ENCODE peak calls at places on chromosomes 2 and 18, in six cellular contexts. One of them, this sample, is unnamed.
A peak's percentile ranks its signal among the peaks of the same experiment; 100 is the strongest.

GRCh38 chr2:150866431-150866830 is 379.0 kb upstream of the RND3 start:
- DNase-seq in OCI-LY7: no peak
- DNase-seq in GM23338: no peak
- DNase-seq in HCT116: no peak
- DNase-seq in hepatocyte: no peak
- DNase-seq in PC-3: no peak
- DNase-seq in this sample: no peak

GRCh38 chr2:210169871-210170441 is 1.3 kb downstream of the KANSL1L start:
- DNase-seq in hepatocyte: peak; percentile 45
- DNase-seq in OCI-LY7: no peak
- DNase-seq in HCT116: no peak
- DNase-seq in PC-3: peak; percentile 36
- DNase-seq in GM23338: no peak
- DNase-seq in this sample: no peak

GRCh38 chr2:171505374-171505773 is 16.9 kb upstream of the CYBRD1 start:
- DNase-seq in hepatocyte: no peak
- DNase-seq in PC-3: no peak
- DNase-seq in GM23338: no peak
- DNase-seq in HCT116: no peak
- DNase-seq in OCI-LY7: no peak
- DNase-seq in this sample: no peak

GRCh38 chr2:102664439-102665042 is 45.2 kb downstream of the SLC9A2 start:
- DNase-seq in HCT116: peak; percentile 87
- DNase-seq in GM23338: no peak
- DNase-seq in OCI-LY7: no peak
- DNase-seq in hepatocyte: peak; percentile 76
- DNase-seq in PC-3: peak; percentile 95
- DNase-seq in this sample: no peak

GRCh38 chr2:173441222-173441621 is 86.5 kb downstream of the CDCA7 start:
- DNase-seq in hepatocyte: no peak
- DNase-seq in GM23338: no peak
- DNase-seq in OCI-LY7: no peak
- DNase-seq in HCT116: no peak
- DNase-seq in PC-3: no peak
- DNase-seq in this sample: no peak

GRCh38 chr2:159133795-159134194 is 152.7 kb downstream of the WDSUB1 start:
- DNase-seq in hepatocyte: no peak
- DNase-seq in GM23338: no peak
- DNase-seq in HCT116: no peak
- DNase-seq in OCI-LY7: no peak
- DNase-seq in PC-3: no peak
- DNase-seq in this sample: no peak

GRCh38 chr18:13221821-13222220 is 3.3 kb downstream of the LDLRAD4 start:
- DNase-seq in GM23338: no peak
- DNase-seq in hepatocyte: peak; percentile 68
- DNase-seq in OCI-LY7: no peak
- DNase-seq in PC-3: no peak
- DNase-seq in HCT116: no peak
- DNase-seq in this sample: no peak

GRCh38 chr2:205369813-205370212 is 312.5 kb upstream of the NRP2 start:
- DNase-seq in hepatocyte: no peak
- DNase-seq in OCI-LY7: no peak
- DNase-seq in HCT116: no peak
- DNase-seq in PC-3: no peak
- DNase-seq in GM23338: no peak
- DNase-seq in this sample: no peak

GRCh38 chr2:200962821-200963128 is 685 bp downstream of the ORC2 start:
- DNase-seq in OCI-LY7: no peak
- DNase-seq in hepatocyte: no peak
- DNase-seq in GM23338: no peak
- DNase-seq in HCT116: no peak
- DNase-seq in PC-3: no peak
- DNase-seq in this sample: no peak

GRCh38 chr2:9703701-9704221 is 73.0 kb upstream of the YWHAQ start:
- DNase-seq in GM23338: no peak
- DNase-seq in HCT116: peak; percentile 37
- DNase-seq in PC-3: peak; percentile 85
- DNase-seq in OCI-LY7: no peak
- DNase-seq in hepatocyte: peak; percentile 83
- DNase-seq in this sample: no peak

GRCh38 chr2:10361220-10361588 is 58.5 kb downstream of the HPCAL1 start:
- DNase-seq in hepatocyte: no peak
- DNase-seq in PC-3: no peak
- DNase-seq in OCI-LY7: no peak
- DNase-seq in HCT116: no peak
- DNase-seq in GM23338: no peak
- DNase-seq in this sample: peak; percentile 52

GRCh38 chr2:75545387-75545786 is 15.4 kb downstream of the EVA1A start:
- DNase-seq in PC-3: no peak
- DNase-seq in GM23338: no peak
- DNase-seq in hepatocyte: no peak
- DNase-seq in HCT116: no peak
- DNase-seq in OCI-LY7: no peak
- DNase-seq in this sample: no peak

GRCh38 chr2:3376821-3377220 is 797 bp downstream of the EIPR1 start:
- DNase-seq in PC-3: no peak
- DNase-seq in HCT116: no peak
- DNase-seq in hepatocyte: no peak
- DNase-seq in GM23338: no peak
- DNase-seq in OCI-LY7: no peak
- DNase-seq in this sample: no peak

GRCh38 chr2:3377279-3377611 is 373 bp downstream of the EIPR1 start:
- DNase-seq in OCI-LY7: peak; percentile 56
- DNase-seq in HCT116: peak; percentile 33
- DNase-seq in GM23338: peak; percentile 44
- DNase-seq in PC-3: peak; percentile 46
- DNase-seq in hepatocyte: no peak
- DNase-seq in this sample: no peak

GRCh38 chr2:3379339-3379646 is 201 bp upstream of the TRAPPC12 start:
- DNase-seq in GM23338: no peak
- DNase-seq in OCI-LY7: no peak
- DNase-seq in PC-3: no peak
- DNase-seq in HCT116: no peak
- DNase-seq in hepatocyte: no peak
- DNase-seq in this sample: no peak

GRCh38 chr2:3379647-3380534 is at the start of gene TRAPPC12:
- DNase-seq in HCT116: peak; percentile 85
- DNase-seq in PC-3: peak; percentile 89
- DNase-seq in OCI-LY7: peak; percentile 95
- DNase-seq in GM23338: peak; percentile 96
- DNase-seq in hepatocyte: peak; percentile 96
- DNase-seq in this sample: peak; percentile 90

DNA sequence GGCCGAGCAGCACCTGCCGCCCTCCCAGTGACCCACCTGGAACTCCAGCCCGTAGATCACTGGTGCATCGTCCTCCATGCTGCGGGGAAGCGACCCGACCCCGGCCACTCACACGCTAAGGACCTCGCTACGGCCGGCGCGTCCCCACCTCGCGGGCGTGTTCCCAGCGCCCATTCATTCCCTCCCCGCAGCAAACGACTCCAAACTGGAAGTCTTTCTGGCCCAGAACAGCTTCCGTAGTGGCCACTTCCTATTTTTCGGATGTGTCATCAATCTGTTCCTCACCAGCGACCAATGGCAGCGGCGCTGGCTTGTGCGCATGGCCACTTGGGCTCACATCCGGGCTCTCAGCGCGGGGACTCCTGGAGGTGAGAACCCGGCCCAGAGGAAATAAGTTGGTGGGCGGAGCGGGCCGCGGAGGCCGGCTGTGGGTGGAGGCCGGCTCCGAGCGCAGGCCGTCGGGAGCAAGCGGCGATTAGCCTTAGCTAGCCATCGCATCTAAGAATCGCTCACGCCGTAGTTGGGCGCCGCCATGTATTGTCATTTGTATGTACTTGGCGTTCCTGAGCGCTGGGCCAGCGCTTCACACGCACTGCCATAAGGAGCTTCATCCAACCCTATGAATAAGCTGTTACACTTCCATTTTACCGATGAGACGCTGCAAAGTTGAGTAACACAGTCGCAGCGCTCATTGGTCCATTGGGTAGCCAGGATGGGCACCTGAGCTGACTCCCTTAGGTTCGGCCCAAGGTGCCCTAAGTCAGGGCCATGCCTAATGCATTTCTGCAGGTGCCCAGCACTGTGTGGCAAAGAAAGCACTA is at the start of gene EIPR1:
- DNase-seq in OCI-LY7: peak; percentile 98
- DNase-seq in GM23338: peak; percentile 99
- DNase-seq in hepatocyte: peak; percentile 98
- DNase-seq in HCT116: peak; percentile 98
- DNase-seq in PC-3: peak; percentile 98
- DNase-seq in this sample: peak; percentile 97
- TF ChIP-seq CTCF in OCI-LY7: no peak
- TF ChIP-seq CTCF in GM23338: no peak
- TF ChIP-seq CTCF in hepatocyte: no peak
- TF ChIP-seq CTCF in HCT116: no peak
- TF ChIP-seq CTCF in PC-3: no peak
- TF ChIP-seq CTCF in this sample: no peak

GRCh38 chr2:105768176-105768575 is 23.5 kb downstream of the NCK2 start:
- DNase-seq in GM23338: no peak
- DNase-seq in OCI-LY7: no peak
- DNase-seq in hepatocyte: no peak
- DNase-seq in PC-3: no peak
- DNase-seq in HCT116: no peak
- DNase-seq in this sample: no peak

GRCh38 chr2:105770162-105770561 is 25.4 kb downstream of the NCK2 start:
- DNase-seq in GM23338: no peak
- DNase-seq in OCI-LY7: no peak
- DNase-seq in HCT116: no peak
- DNase-seq in hepatocyte: no peak
- DNase-seq in PC-3: no peak
- DNase-seq in this sample: no peak

GRCh38 chr2:105766300-105766866 is 21.7 kb downstream of the NCK2 start:
- DNase-seq in HCT116: no peak
- DNase-seq in PC-3: no peak
- DNase-seq in hepatocyte: no peak
- DNase-seq in GM23338: no peak
- DNase-seq in OCI-LY7: no peak
- DNase-seq in this sample: no peak

GRCh38 chr2:105769504-105769903 is 24.8 kb downstream of the NCK2 start:
- DNase-seq in hepatocyte: peak; percentile 27
- DNase-seq in OCI-LY7: no peak
- DNase-seq in GM23338: peak; percentile 53
- DNase-seq in PC-3: no peak
- DNase-seq in HCT116: no peak
- DNase-seq in this sample: peak; percentile 59

DNA sequence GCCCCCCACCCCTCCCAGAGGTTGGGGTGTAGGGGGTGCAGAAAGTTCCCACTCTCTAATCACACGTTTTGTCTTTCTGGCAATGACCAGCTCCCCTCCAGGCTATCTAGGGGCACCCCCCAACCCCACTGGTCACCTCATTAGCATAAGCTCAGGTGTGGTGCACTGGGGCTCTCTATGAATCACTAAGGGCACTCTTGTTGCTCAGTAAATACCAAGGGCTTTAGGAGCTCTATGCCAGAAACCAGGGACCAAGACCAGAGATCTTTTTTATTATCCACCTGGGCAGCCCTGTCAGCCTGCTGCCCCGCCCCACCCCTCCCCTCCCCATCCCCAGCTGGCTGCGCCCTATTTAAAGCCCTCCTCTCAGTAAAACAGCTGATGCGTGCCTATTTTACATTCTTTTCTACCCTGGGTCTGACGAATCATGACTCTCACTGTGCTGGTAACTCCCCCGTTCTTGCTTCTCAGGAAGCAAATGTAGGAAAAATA is 24.3 kb downstream of the NCK2 start:
- DNase-seq in hepatocyte: peak; percentile 31
- DNase-seq in GM23338: peak; percentile 62
- DNase-seq in OCI-LY7: peak; percentile 41
- DNase-seq in HCT116: no peak
- DNase-seq in PC-3: peak; percentile 75
- DNase-seq in this sample: peak; percentile 47
- TF ChIP-seq EZH2phosphoT487 in hepatocyte: no peak
- TF ChIP-seq EZH2phosphoT487 in GM23338: no peak
- TF ChIP-seq EZH2phosphoT487 in OCI-LY7: no peak
- TF ChIP-seq EZH2phosphoT487 in HCT116: no peak
- TF ChIP-seq EZH2phosphoT487 in PC-3: no peak
- TF ChIP-seq EZH2phosphoT487 in this sample: no peak

GRCh38 chr2:108199726-108200125 is 40.0 kb upstream of the SULT1C3 start:
- DNase-seq in OCI-LY7: no peak
- DNase-seq in PC-3: peak; percentile 60
- DNase-seq in hepatocyte: no peak
- DNase-seq in HCT116: no peak
- DNase-seq in GM23338: no peak
- DNase-seq in this sample: no peak

GRCh38 chr2:108194409-108195132 is 45.2 kb upstream of the SULT1C3 start:
- DNase-seq in GM23338: peak; percentile 16
- DNase-seq in HCT116: no peak
- DNase-seq in OCI-LY7: no peak
- DNase-seq in hepatocyte: no peak
- DNase-seq in PC-3: peak; percentile 61
- DNase-seq in this sample: no peak

GRCh38 chr2:108193251-108193650 is 46.5 kb upstream of the SULT1C3 start:
- DNase-seq in hepatocyte: no peak
- DNase-seq in GM23338: no peak
- DNase-seq in PC-3: peak; percentile 88
- DNase-seq in HCT116: no peak
- DNase-seq in OCI-LY7: no peak
- DNase-seq in this sample: no peak

GRCh38 chr2:108200569-108200968 is 39.2 kb upstream of the SULT1C3 start:
- DNase-seq in HCT116: no peak
- DNase-seq in GM23338: no peak
- DNase-seq in PC-3: no peak
- DNase-seq in hepatocyte: peak; percentile 28
- DNase-seq in OCI-LY7: no peak
- DNase-seq in this sample: no peak

GRCh38 chr2:108195133-108195439 is 44.7 kb upstream of the SULT1C3 start:
- DNase-seq in GM23338: no peak
- DNase-seq in HCT116: no peak
- DNase-seq in PC-3: no peak
- DNase-seq in OCI-LY7: no peak
- DNase-seq in hepatocyte: no peak
- DNase-seq in this sample: no peak
- TF ChIP-seq CTCF in GM23338: no peak
- TF ChIP-seq CTCF in HCT116: no peak
- TF ChIP-seq CTCF in PC-3: no peak
- TF ChIP-seq CTCF in OCI-LY7: peak; percentile 25
- TF ChIP-seq CTCF in hepatocyte: no peak
- TF ChIP-seq CTCF in this sample: no peak

DNA sequence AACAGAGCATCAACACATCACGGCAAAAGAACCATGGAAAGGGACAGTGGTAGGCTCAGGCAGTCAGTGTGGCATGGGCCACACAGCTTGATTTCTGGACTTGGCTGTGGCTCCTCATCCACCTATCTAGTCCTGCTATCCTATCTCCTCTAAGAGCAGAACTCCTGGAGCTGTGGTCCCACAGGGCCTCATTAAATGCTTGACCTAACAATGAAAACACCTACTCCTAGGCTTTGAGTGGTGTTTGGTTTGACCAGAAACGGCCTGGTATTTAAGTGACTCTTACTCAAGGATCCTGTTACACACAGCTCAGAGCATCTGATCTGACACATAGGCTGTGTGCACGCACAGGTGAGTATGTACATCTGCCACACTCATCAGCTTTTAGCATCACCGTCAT is 33.6 kb upstream of the SMAD2 start:
- DNase-seq in OCI-LY7: no peak
- DNase-seq in GM23338: no peak
- DNase-seq in PC-3: no peak
- DNase-seq in HCT116: no peak
- DNase-seq in hepatocyte: no peak
- DNase-seq in this sample: no peak
- TF ChIP-seq EZH2phosphoT487 in OCI-LY7: no peak
- TF ChIP-seq EZH2phosphoT487 in GM23338: no peak
- TF ChIP-seq EZH2phosphoT487 in PC-3: no peak
- TF ChIP-seq EZH2phosphoT487 in HCT116: no peak
- TF ChIP-seq EZH2phosphoT487 in hepatocyte: no peak
- TF ChIP-seq EZH2phosphoT487 in this sample: no peak